ENCODE peak calls at places on chromosomes 13 and 19, in five cellular contexts. One of them, this sample, is unnamed.
A peak's percentile ranks its signal among the peaks of the same experiment; 100 is the strongest.

GRCh38 chr19:17328517-17329060 is 6.1 kb downstream of the ANO8 start:
- DNase-seq in activated CD4-positive, alpha-beta T cell treated with anti-CD3 and anti-CD28 coated beads, Interleukin-2, amount 10 ng/mL, durations not matched to agents 7 days and 5 days: no peak
- DNase-seq in GM20000: peak; percentile 76
- DNase-seq in Daoy: no peak
- DNase-seq in upper lobe of right lung: no peak
- DNase-seq in this sample: no peak

GRCh38 chr19:40234429-40235237 is 8.1 kb upstream of the CCNP start:
- DNase-seq in activated CD4-positive, alpha-beta T cell treated with anti-CD3 and anti-CD28 coated beads, Interleukin-2, amount 10 ng/mL, durations not matched to agents 7 days and 5 days: no peak
- DNase-seq in GM20000: no peak
- DNase-seq in Daoy: no peak
- DNase-seq in upper lobe of right lung: peak; percentile 41
- DNase-seq in this sample: no peak

GRCh38 chr13:30042891-30043630 is 192.6 kb upstream of the UBL3 start:
- DNase-seq in activated CD4-positive, alpha-beta T cell treated with anti-CD3 and anti-CD28 coated beads, Interleukin-2, amount 10 ng/mL, durations not matched to agents 7 days and 5 days: no peak
- DNase-seq in GM20000: no peak
- DNase-seq in Daoy: no peak
- DNase-seq in upper lobe of right lung: no peak
- DNase-seq in this sample: no peak

GRCh38 chr19:45676851-45677263 is 8.8 kb downstream of the GIPR start:
- DNase-seq in activated CD4-positive, alpha-beta T cell treated with anti-CD3 and anti-CD28 coated beads, Interleukin-2, amount 10 ng/mL, durations not matched to agents 7 days and 5 days: peak; percentile 38
- DNase-seq in GM20000: peak; percentile 56
- DNase-seq in Daoy: no peak
- DNase-seq in upper lobe of right lung: peak; percentile 78
- DNase-seq in this sample: no peak

GRCh38 chr19:35766571-35767104 is 8.7 kb downstream of the PROSER3 start:
- DNase-seq in activated CD4-positive, alpha-beta T cell treated with anti-CD3 and anti-CD28 coated beads, Interleukin-2, amount 10 ng/mL, durations not matched to agents 7 days and 5 days: no peak
- DNase-seq in GM20000: no peak
- DNase-seq in Daoy: no peak
- DNase-seq in upper lobe of right lung: peak; percentile 61
- DNase-seq in this sample: no peak

GRCh38 chr13:111326981-111327642 is 6.7 kb downstream of the TEX29 start:
- DNase-seq in activated CD4-positive, alpha-beta T cell treated with anti-CD3 and anti-CD28 coated beads, Interleukin-2, amount 10 ng/mL, durations not matched to agents 7 days and 5 days: no peak
- DNase-seq in GM20000: no peak
- DNase-seq in Daoy: no peak
- DNase-seq in upper lobe of right lung: no peak
- DNase-seq in this sample: no peak

GRCh38 chr19:2475702-2476450 is at the start of gene GADD45B:
- DNase-seq in activated CD4-positive, alpha-beta T cell treated with anti-CD3 and anti-CD28 coated beads, Interleukin-2, amount 10 ng/mL, durations not matched to agents 7 days and 5 days: peak; percentile 97
- DNase-seq in GM20000: peak; percentile 99
- DNase-seq in Daoy: peak; percentile 98
- DNase-seq in upper lobe of right lung: peak; percentile 99
- DNase-seq in this sample: peak; percentile 99

GRCh38 chr19:29785955-29786589 is 25.7 kb upstream of the CCNE1 start:
- DNase-seq in activated CD4-positive, alpha-beta T cell treated with anti-CD3 and anti-CD28 coated beads, Interleukin-2, amount 10 ng/mL, durations not matched to agents 7 days and 5 days: peak; percentile 26
- DNase-seq in GM20000: peak; percentile 55
- DNase-seq in Daoy: no peak
- DNase-seq in upper lobe of right lung: no peak
- DNase-seq in this sample: no peak

GRCh38 chr19:56566904-56567273 is 379 bp upstream of the ZNF470 start:
- DNase-seq in activated CD4-positive, alpha-beta T cell treated with anti-CD3 and anti-CD28 coated beads, Interleukin-2, amount 10 ng/mL, durations not matched to agents 7 days and 5 days: peak; percentile 53
- DNase-seq in GM20000: peak; percentile 57
- DNase-seq in Daoy: peak; percentile 47
- DNase-seq in upper lobe of right lung: peak; percentile 78
- DNase-seq in this sample: peak; percentile 78

GRCh38 chr19:34387446-34387810 is 16.8 kb upstream of the PDCD2L start:
- DNase-seq in activated CD4-positive, alpha-beta T cell treated with anti-CD3 and anti-CD28 coated beads, Interleukin-2, amount 10 ng/mL, durations not matched to agents 7 days and 5 days: no peak
- DNase-seq in GM20000: no peak
- DNase-seq in Daoy: no peak
- DNase-seq in upper lobe of right lung: no peak
- DNase-seq in this sample: no peak

GRCh38 chr19:16435999-16436650 is 35.6 kb downstream of the EPS15L1 start:
- DNase-seq in activated CD4-positive, alpha-beta T cell treated with anti-CD3 and anti-CD28 coated beads, Interleukin-2, amount 10 ng/mL, durations not matched to agents 7 days and 5 days: no peak
- DNase-seq in GM20000: no peak
- DNase-seq in Daoy: no peak
- DNase-seq in upper lobe of right lung: no peak
- DNase-seq in this sample: no peak

GRCh38 chr13:96710166-96710866 is 284.0 kb downstream of the OXGR1 start:
- DNase-seq in activated CD4-positive, alpha-beta T cell treated with anti-CD3 and anti-CD28 coated beads, Interleukin-2, amount 10 ng/mL, durations not matched to agents 7 days and 5 days: no peak
- DNase-seq in GM20000: no peak
- DNase-seq in Daoy: peak; percentile 20
- DNase-seq in upper lobe of right lung: no peak
- DNase-seq in this sample: no peak

GRCh38 chr13:40116008-40116407 is 460.5 kb downstream of the COG6 start:
- DNase-seq in activated CD4-positive, alpha-beta T cell treated with anti-CD3 and anti-CD28 coated beads, Interleukin-2, amount 10 ng/mL, durations not matched to agents 7 days and 5 days: peak; percentile 29
- DNase-seq in GM20000: peak; percentile 41
- DNase-seq in Daoy: peak; percentile 73
- DNase-seq in upper lobe of right lung: no peak
- DNase-seq in this sample: no peak

GRCh38 chr19:20278342-20278741 is 111.3 kb downstream of the ZNF486 start:
- DNase-seq in activated CD4-positive, alpha-beta T cell treated with anti-CD3 and anti-CD28 coated beads, Interleukin-2, amount 10 ng/mL, durations not matched to agents 7 days and 5 days: no peak
- DNase-seq in GM20000: peak; percentile 16
- DNase-seq in Daoy: peak; percentile 40
- DNase-seq in upper lobe of right lung: no peak
- DNase-seq in this sample: no peak